ENCODE peak calls at places on chromosomes 1 and 21, in five cellular contexts. U, T, B, X and M are unnamed samples.

GRCh38 chr1:236774926-236775325 is 20.2 kb upstream of the MTR start:
- DNase-seq in U (no peak), T (no peak), B (no peak), X (no peak), M (peak)

GRCh38 chr1:169874229-169874628 is 19.5 kb downstream of the SCYL3 start:
- DNase-seq in U (no peak), T (no peak), B (no peak), X (no peak), M (no peak)

GRCh38 chr1:20440785-20441200 is 45.2 kb downstream of the CAMK2N1 start:
- DNase-seq in U (peak), T (peak), B (peak), X (peak), M (peak)

GRCh38 chr1:228472655-228473054 is 14.5 kb upstream of the RNF187 start:
- DNase-seq in U (no peak), T (no peak), B (no peak), X (no peak), M (no peak)

GRCh38 chr1:59142663-59143487 is 154.0 kb upstream of the FGGY start:
- DNase-seq in U (no peak), T (no peak), B (no peak), X (no peak), M (peak)

GRCh38 chr1:1680912-1681273 is 11.7 kb downstream of the SLC35E2B start:
- DNase-seq in U (no peak), T (no peak), B (no peak), X (no peak), M (no peak)

GRCh38 chr1:115544131-115544530 is 97.6 kb upstream of the VANGL1 start:
- DNase-seq in U (no peak), T (no peak), B (no peak), X (no peak), M (no peak)

GRCh38 chr1:79100385-79100784 is 93.9 kb upstream of the ADGRL4 start:
- DNase-seq in U (no peak), T (no peak), B (no peak), X (no peak), M (no peak)

GRCh38 chr1:37157634-37158033 is 123.3 kb upstream of the GRIK3 start:
- DNase-seq in U (no peak), T (no peak), B (no peak), X (no peak), M (no peak)

GRCh38 chr1:32273389-32274208 is 18.3 kb upstream of the HDAC1 start:
- DNase-seq in U (peak), T (peak), B (no peak), X (peak), M (no peak)

GRCh38 chr1:41504126-41505035 is 19.9 kb upstream of the EDN2 start:
- DNase-seq in U (no peak), T (no peak), B (peak), X (no peak), M (peak)

GRCh38 chr1:110153407-110153950 is 3.2 kb downstream of the SLC6A17 start:
- DNase-seq in U (no peak), T (no peak), B (no peak), X (no peak), M (no peak)

GRCh38 chr1:224433041-224433670 is 1.4 kb downstream of the WDR26 start:
- DNase-seq in U (peak), T (no peak), B (peak), X (no peak), M (no peak)

GRCh38 chr1:109802136-109802900 is 38.6 kb upstream of the EPS8L3 start:
- DNase-seq in U (peak), T (peak), B (no peak), X (peak), M (no peak)

GRCh38 chr1:193131266-193131860 is 9.5 kb downstream of the CDC73 start:
- DNase-seq in U (no peak), T (no peak), B (no peak), X (no peak), M (no peak)

GRCh38 chr1:83026745-83027144 is 972.2 kb downstream of the TTLL7 start:
- DNase-seq in U (no peak), T (no peak), B (peak), X (no peak), M (no peak)

GRCh38 chr1:46247433-46248121 is at the start of gene RAD54L:
- DNase-seq in U (peak), T (peak), B (peak), X (peak), M (peak)

GRCh38 chr1:7479544-7479943 is 291.6 kb upstream of the VAMP3 start:
- DNase-seq in U (no peak), T (no peak), B (no peak), X (no peak), M (no peak)

GRCh38 chr1:11707621-11708276 is 16.2 kb downstream of the DRAXIN start:
- DNase-seq in U (no peak), T (no peak), B (peak), X (no peak), M (no peak)

GRCh38 chr21:27715131-27715530 is 748.2 kb upstream of the ADAMTS5 start:
- DNase-seq in U (no peak), T (no peak), B (peak), X (no peak), M (no peak)

GRCh38 chr21:29641001-29641634 is 298.7 kb downstream of the GRIK1 start:
- DNase-seq in U (no peak), T (no peak), B (no peak), X (no peak), M (no peak)

GRCh38 chr1:34149501-34149900 is 15.5 kb downstream of the CSMD2 start:
- DNase-seq in U (no peak), T (no peak), B (no peak), X (no peak), M (no peak)

GRCh38 chr1:11654571-11655262 is at the start of gene FBXO44:
- DNase-seq in U (peak), T (peak), B (peak), X (peak), M (no peak)

GRCh38 chr1:223298706-223299105 is 65.3 kb downstream of the SUSD4 start:
- DNase-seq in U (no peak), T (no peak), B (no peak), X (no peak), M (no peak)

GRCh38 chr1:243882276-243882675 is 32.2 kb upstream of the AKT3 start:
- DNase-seq in U (no peak), T (no peak), B (no peak), X (no peak), M (no peak)

GRCh38 chr1:235129774-235130570 is 1.3 kb upstream of the TOMM20 start:
- DNase-seq in U (no peak), T (no peak), B (no peak), X (no peak), M (no peak)

GRCh38 chr1:29379438-29380073 is 143.2 kb downstream of the PTPRU start:
- DNase-seq in U (no peak), T (no peak), B (no peak), X (peak), M (peak)